ENCODE peak calls at places on chromosomes 3 and 15, in four cellular contexts. O is SK-N-SH, W is stomach, U is esophagus muscularis mucosa. L is an unnamed sample.

GRCh38 chr3:99620077-99620476 is 18.3 kb upstream of the COL8A1 start:
- DNase-seq in U (no peak), W (no peak), O (no peak), L (no peak)

GRCh38 chr3:43061101-43061895 is 44.6 kb downstream of the POMGNT2 start:
- DNase-seq in U (peak; percentile 82), O (peak; percentile 36), W (no peak), L (no peak)

GRCh38 chr3:105367063-105367405 is 325 bp downstream of the ALCAM start:
- DNase-seq in W (peak; percentile 40), O (peak; percentile 47), U (no peak), L (peak; percentile 89)

GRCh38 chr3:48692551-48692950 is 6.8 kb upstream of the NCKIPSD start:
- DNase-seq in W (no peak), U (no peak), O (no peak), L (no peak)

GRCh38 chr3:5330152-5330810 is 142.8 kb downstream of the EDEM1 start:
- DNase-seq in O (no peak), U (no peak), W (no peak), L (no peak)

GRCh38 chr3:155745795-155746550 is 1.1 kb upstream of the PLCH1 start:
- DNase-seq in U (no peak), W (peak; percentile 32), O (peak; percentile 58), L (no peak)

GRCh38 chr3:194838236-194838635 is 152.6 kb downstream of the FAM43A start:
- DNase-seq in U (no peak), W (no peak), O (peak; percentile 58), L (peak; percentile 31)

GRCh38 chr3:111695584-111696213 is 100.6 kb upstream of the ZBED2 start:
- DNase-seq in W (no peak), U (no peak), O (no peak), L (no peak)

GRCh38 chr15:69400850-69401249 is 13.3 kb upstream of the KIF23 start:
- DNase-seq in W (no peak), U (no peak), O (no peak), L (no peak)

GRCh38 chr3:171791695-171792082 is 18.6 kb downstream of the PLD1 start:
- DNase-seq in O (no peak), U (no peak), W (no peak), L (no peak)

GRCh38 chr3:66153961-66154923 is 66.6 kb upstream of the SLC25A26 start:
- DNase-seq in U (no peak), O (peak; percentile 45), W (no peak), L (no peak)

GRCh38 chr3:24060055-24060454 is 115.0 kb downstream of the NR1D2 start:
- DNase-seq in O (no peak), U (no peak), W (no peak), L (no peak)

GRCh38 chr15:82650046-82650670 is 3.0 kb upstream of the CPEB1 start:
- DNase-seq in W (no peak), O (no peak), U (no peak), L (no peak)

GRCh38 chr15:68518046-68518445 is 60.7 kb upstream of the CORO2B start:
- DNase-seq in U (no peak), O (no peak), W (no peak), L (no peak)

GRCh38 chr3:38003817-38004414 is 13.3 kb downstream of the VILL start:
- DNase-seq in U (no peak), O (no peak), W (no peak), L (peak; percentile 77)

GRCh38 chr3:134201201-134202130 is 49.2 kb downstream of the RYK start:
- DNase-seq in O (no peak), U (no peak), W (no peak), L (no peak)

GRCh38 chr3:50336452-50337174 is 4.0 kb downstream of the RASSF1 start:
- DNase-seq in O (no peak), W (peak; percentile 44), U (no peak), L (no peak)

GRCh38 chr3:28972921-28973320 is 307.9 kb upstream of the RBMS3 start:
- DNase-seq in W (no peak), O (no peak), U (no peak), L (no peak)

GRCh38 chr3:57977755-57978715 is 30.2 kb upstream of the FLNB start:
- DNase-seq in W (no peak), O (peak; percentile 30), U (no peak), L (no peak)

DNA sequence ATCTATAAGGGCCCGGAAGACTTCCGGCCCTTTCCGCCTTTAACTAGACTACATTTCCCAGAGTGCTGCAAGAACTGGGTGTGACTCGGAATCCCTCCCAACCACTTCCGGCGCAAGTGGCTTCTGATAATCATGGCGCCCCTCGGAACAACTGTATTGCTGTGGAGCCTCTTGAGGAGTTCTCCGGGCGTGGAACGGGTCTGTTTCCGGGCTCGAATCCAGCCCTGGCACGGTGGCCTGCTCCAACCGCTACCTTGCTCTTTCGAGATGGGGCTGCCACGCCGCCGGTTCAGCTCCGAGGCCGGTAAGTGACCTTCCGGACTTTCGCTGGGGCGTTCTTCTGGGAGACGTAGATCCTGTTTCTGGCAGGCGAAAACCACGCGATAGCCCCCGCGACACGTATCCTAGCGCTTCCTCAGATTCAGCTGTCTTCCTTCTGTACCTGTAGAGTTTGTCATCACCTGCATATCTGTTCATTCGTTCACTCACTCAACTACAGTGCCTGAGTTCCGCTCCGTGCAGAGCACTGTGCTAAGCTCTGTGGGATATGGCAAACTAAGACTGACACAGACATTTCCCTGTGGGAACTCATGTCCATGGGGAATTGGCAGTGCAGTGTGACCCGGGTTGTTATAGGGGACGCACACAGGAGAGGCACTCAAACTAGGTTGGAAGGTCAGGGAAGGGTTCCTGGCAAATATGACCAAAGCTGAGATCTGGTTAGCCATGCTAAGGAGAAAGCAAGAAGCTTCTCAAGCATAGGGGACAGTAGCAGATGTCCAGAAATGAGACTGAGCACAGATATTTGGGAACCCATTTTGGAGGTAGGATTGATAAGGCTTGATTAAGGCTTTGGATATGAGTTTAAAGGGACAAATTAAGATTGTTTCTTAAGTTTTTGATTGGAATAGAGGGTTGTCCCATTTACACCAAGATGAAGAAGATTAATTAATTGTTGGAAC is at the start of gene MRPS22:
- DNase-seq in U (no peak), W (peak; percentile 79), O (peak; percentile 84), L (peak; percentile 93)
- TF ChIP-seq POLR2AphosphoS5 in U (peak; percentile 86), W (peak; percentile 40), O (peak; percentile 79), L (peak; percentile 69)

DNA sequence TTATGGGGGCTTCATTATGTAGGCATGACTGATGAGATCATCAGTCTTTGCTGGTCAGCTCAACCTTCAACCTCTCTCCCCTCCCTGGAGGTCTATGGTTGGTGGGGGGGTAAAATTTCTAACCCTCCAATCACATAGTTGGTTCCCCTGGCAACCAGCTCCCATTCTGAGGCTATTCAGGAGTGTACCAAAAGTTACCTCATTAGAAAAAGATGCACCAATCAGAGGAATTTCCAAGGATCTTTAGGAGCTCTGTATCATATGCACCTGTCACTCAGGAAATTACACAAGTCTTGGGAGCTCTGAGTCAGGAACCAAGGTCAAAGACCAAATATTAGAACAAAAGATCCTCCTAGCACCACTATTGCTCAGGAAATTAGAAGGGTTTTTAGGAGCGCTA is 21.4 kb upstream of the LEO1 start:
- DNase-seq in U (no peak), O (no peak), W (no peak), L (no peak)
- TF ChIP-seq POLR2AphosphoS5 in U (no peak), O (no peak), W (no peak), L (no peak)

GRCh38 chr3:113495035-113495434 is 19.9 kb downstream of the SPICE1 start:
- DNase-seq in O (no peak), U (no peak), W (no peak), L (no peak)
- TF ChIP-seq POLR2AphosphoS5 in O (no peak), U (no peak), W (no peak), L (no peak)

GRCh38 chr15:93027413-93027812 is 61.6 kb downstream of the RGMA start:
- DNase-seq in W (no peak), U (no peak), O (no peak), L (peak; percentile 84)
- TF ChIP-seq POLR2AphosphoS5 in W (no peak), U (peak; percentile 25), O (no peak), L (peak; percentile 78)

DNA sequence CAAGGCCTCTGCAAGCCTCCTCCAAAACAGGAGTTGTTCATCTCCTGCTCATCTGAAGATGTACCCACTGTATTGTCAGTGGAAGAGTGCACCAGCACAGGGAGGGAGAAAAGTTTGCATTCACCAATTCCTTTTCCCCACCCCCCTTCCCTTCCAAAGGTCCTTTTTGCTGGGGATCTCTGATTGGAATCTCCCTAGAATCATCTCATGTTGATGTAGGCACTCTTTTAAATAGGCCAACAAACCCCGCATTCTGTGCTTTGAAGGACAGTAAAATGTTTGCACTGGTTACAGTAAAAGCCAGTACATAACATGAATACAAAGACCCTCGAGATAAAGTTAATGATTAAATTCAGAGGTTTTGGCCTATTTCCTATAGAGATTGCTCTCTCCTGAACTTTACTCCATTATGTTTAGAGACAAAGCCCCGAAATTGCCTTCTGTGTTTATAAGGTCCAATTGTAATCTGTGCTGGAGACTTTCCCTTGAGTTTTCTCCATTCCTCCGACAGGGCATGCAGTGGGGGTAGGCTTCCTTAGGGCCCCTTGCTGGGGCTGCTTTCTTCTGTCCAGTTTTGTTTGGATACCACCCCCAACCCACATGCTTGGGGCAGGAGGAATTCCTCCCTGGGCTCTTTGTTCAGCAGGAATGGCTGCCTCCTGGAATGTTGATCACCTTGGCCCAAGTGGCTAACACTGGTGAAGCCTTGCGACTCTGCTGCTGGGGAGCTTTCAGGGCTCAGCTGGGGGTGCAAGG is 22.5 kb downstream of the TRIM71 start:
- DNase-seq in U (no peak), O (no peak), W (no peak), L (no peak)
- TF ChIP-seq POLR2AphosphoS5 in U (no peak), O (no peak), W (no peak), L (no peak)

DNA sequence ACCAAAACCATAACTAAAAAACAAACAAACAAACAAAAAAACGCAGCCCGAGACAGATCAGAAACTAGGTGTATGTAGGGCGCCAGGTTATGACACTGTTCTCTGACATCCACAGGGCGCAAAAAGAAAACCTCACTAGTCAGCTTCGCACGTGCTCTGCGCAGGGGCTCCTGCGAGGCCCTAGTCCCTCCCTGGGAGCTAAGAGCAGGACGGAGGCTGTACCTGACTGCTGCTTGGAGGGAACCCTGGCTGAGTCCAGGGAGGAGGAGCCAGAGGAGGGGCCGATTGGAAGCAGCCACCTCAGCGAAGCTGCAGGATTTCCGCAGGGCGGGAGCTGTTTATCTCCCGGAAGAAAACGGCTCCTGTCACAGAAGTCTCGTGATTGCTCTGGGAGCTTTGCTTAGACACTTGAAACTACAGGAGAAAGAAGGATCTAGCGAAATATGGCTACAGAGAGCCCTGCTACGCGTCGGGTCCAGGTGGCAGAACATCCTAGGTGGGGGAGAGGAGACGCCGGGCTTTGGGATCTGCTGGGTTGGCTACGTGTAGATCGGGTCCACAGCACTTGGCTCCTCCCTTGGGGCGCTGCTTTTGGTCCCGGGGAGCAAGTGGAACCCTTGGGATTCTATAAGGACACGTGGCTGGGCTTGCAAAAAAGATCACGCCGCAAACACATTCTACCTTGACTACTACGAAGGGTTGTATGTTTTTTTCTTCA is at the start of gene GALK2:
- DNase-seq in W (peak; percentile 89), O (peak; percentile 80), U (peak; percentile 94), L (peak; percentile 92)
- TF ChIP-seq POLR2AphosphoS5 in W (peak; percentile 33), O (peak; percentile 67), U (peak; percentile 81), L (peak; percentile 78)

GRCh38 chr3:196073188-196073838 is 8.6 kb downstream of the TFRC start:
- DNase-seq in O (peak; percentile 77), W (peak; percentile 67), U (no peak), L (no peak)
- TF ChIP-seq POLR2AphosphoS5 in O (no peak), W (no peak), U (no peak), L (no peak)

L was measured in spleen.